ENCODE peak calls at places on chromosomes 4 and X, in five cellular contexts. One of them, this sample, is unnamed.

GRCh38 chr4:7322166-7322991 is 112.4 kb downstream of the PSAPL1 start:
- DNase-seq in K562: no peak
- DNase-seq in A549: no peak
- DNase-seq in HepG2: no peak
- DNase-seq in endothelial cell of umbilical vein: no peak
- DNase-seq in this sample: no peak

GRCh38 chr4:21327976-21328700 is 620.4 kb downstream of the KCNIP4 start:
- DNase-seq in K562: no peak
- DNase-seq in A549: no peak
- DNase-seq in endothelial cell of umbilical vein: no peak
- DNase-seq in HepG2: no peak
- DNase-seq in this sample: no peak

GRCh38 chr4:148044889-148045352 is 313.0 kb downstream of the ARHGAP10 start:
- DNase-seq in endothelial cell of umbilical vein: peak
- DNase-seq in HepG2: peak
- DNase-seq in A549: no peak
- DNase-seq in K562: peak
- DNase-seq in this sample: peak

GRCh38 chr4:17523626-17524025 is 8.7 kb downstream of the CLRN2 start:
- DNase-seq in endothelial cell of umbilical vein: no peak
- DNase-seq in HepG2: no peak
- DNase-seq in K562: no peak
- DNase-seq in A549: no peak
- DNase-seq in this sample: peak

GRCh38 chrX:3711331-3711917 is 2.0 kb downstream of the PRKX start:
- DNase-seq in A549: no peak
- DNase-seq in endothelial cell of umbilical vein: no peak
- DNase-seq in K562: peak
- DNase-seq in HepG2: no peak
- DNase-seq in this sample: no peak

GRCh38 chr4:9984621-9985020 is 36.7 kb downstream of the SLC2A9 start:
- DNase-seq in endothelial cell of umbilical vein: no peak
- DNase-seq in K562: no peak
- DNase-seq in A549: no peak
- DNase-seq in HepG2: no peak
- DNase-seq in this sample: no peak

GRCh38 chr4:134906404-134907023 is 704.9 kb upstream of the PABPC4L start:
- DNase-seq in endothelial cell of umbilical vein: peak
- DNase-seq in HepG2: no peak
- DNase-seq in K562: no peak
- DNase-seq in A549: no peak
- DNase-seq in this sample: peak

GRCh38 chrX:153685751-153686676 is 1.7 kb upstream of the SLC6A8 start:
- DNase-seq in endothelial cell of umbilical vein: no peak
- DNase-seq in A549: no peak
- DNase-seq in HepG2: no peak
- DNase-seq in K562: peak
- DNase-seq in this sample: peak

GRCh38 chr4:183408791-183409190 is 35.6 kb upstream of the CDKN2AIP start:
- DNase-seq in HepG2: no peak
- DNase-seq in K562: no peak
- DNase-seq in A549: no peak
- DNase-seq in endothelial cell of umbilical vein: no peak
- DNase-seq in this sample: peak

GRCh38 chr4:152534541-152535231 is 1.2 kb downstream of the FBXW7 start:
- DNase-seq in A549: no peak
- DNase-seq in K562: peak
- DNase-seq in HepG2: no peak
- DNase-seq in endothelial cell of umbilical vein: peak
- DNase-seq in this sample: peak

GRCh38 chrX:140712413-140713173 is 3.0 kb downstream of the LINC00632 start:
- DNase-seq in HepG2: no peak
- DNase-seq in K562: no peak
- DNase-seq in A549: peak
- DNase-seq in endothelial cell of umbilical vein: no peak
- DNase-seq in this sample: peak

GRCh38 chr4:131192318-131192717 is 1956.8 kb upstream of the PCDH10 start:
- DNase-seq in K562: no peak
- DNase-seq in A549: no peak
- DNase-seq in endothelial cell of umbilical vein: no peak
- DNase-seq in HepG2: no peak
- DNase-seq in this sample: no peak

GRCh38 chr4:17869327-17869726 is 58.5 kb downstream of the NCAPG start:
- DNase-seq in K562: no peak
- DNase-seq in HepG2: no peak
- DNase-seq in A549: no peak
- DNase-seq in endothelial cell of umbilical vein: no peak
- DNase-seq in this sample: no peak

GRCh38 chrX:17022205-17022604 is 75.7 kb downstream of the REPS2 start:
- DNase-seq in endothelial cell of umbilical vein: no peak
- DNase-seq in A549: no peak
- DNase-seq in HepG2: no peak
- DNase-seq in K562: peak
- DNase-seq in this sample: no peak

GRCh38 chrX:5559386-5559785 is 669.3 kb downstream of the NLGN4X start:
- DNase-seq in HepG2: no peak
- DNase-seq in A549: no peak
- DNase-seq in K562: no peak
- DNase-seq in endothelial cell of umbilical vein: no peak
- DNase-seq in this sample: no peak

GRCh38 chr4:84852081-84852480 is 114.4 kb downstream of the WDFY3 start:
- DNase-seq in endothelial cell of umbilical vein: peak
- DNase-seq in HepG2: no peak
- DNase-seq in K562: no peak
- DNase-seq in A549: no peak
- DNase-seq in this sample: no peak

GRCh38 chrX:64186974-64187761 is 18.3 kb downstream of the AMER1 start:
- DNase-seq in A549: no peak
- DNase-seq in HepG2: no peak
- DNase-seq in endothelial cell of umbilical vein: no peak
- DNase-seq in K562: no peak
- DNase-seq in this sample: no peak

GRCh38 chr4:25925486-25926201 is 11.6 kb downstream of the SMIM20 start:
- DNase-seq in A549: peak
- DNase-seq in K562: peak
- DNase-seq in HepG2: peak
- DNase-seq in endothelial cell of umbilical vein: peak
- DNase-seq in this sample: peak

GRCh38 chr4:153008578-153009199 is 72.6 kb downstream of the FHDC1 start:
- DNase-seq in K562: no peak
- DNase-seq in endothelial cell of umbilical vein: no peak
- DNase-seq in HepG2: no peak
- DNase-seq in A549: no peak
- DNase-seq in this sample: no peak

GRCh38 chrX:75067931-75068330 is 88.2 kb downstream of the ABCB7 start:
- DNase-seq in endothelial cell of umbilical vein: no peak
- DNase-seq in A549: no peak
- DNase-seq in K562: no peak
- DNase-seq in HepG2: no peak
- DNase-seq in this sample: peak

GRCh38 chrX:20742106-20742505 is 475.4 kb upstream of the RPS6KA3 start:
- DNase-seq in HepG2: no peak
- DNase-seq in K562: no peak
- DNase-seq in A549: no peak
- DNase-seq in endothelial cell of umbilical vein: no peak
- DNase-seq in this sample: no peak

GRCh38 chr4:178198691-178199090 is 756.5 kb upstream of the AGA start:
- DNase-seq in A549: no peak
- DNase-seq in endothelial cell of umbilical vein: no peak
- DNase-seq in HepG2: no peak
- DNase-seq in K562: no peak
- DNase-seq in this sample: no peak

GRCh38 chr4:108034560-108034959 is 44.9 kb downstream of the HADH start:
- DNase-seq in endothelial cell of umbilical vein: no peak
- DNase-seq in K562: no peak
- DNase-seq in HepG2: no peak
- DNase-seq in A549: no peak
- DNase-seq in this sample: no peak

GRCh38 chr4:184824776-184825393 is 883 bp downstream of the ACSL1 start:
- DNase-seq in HepG2: no peak
- DNase-seq in K562: no peak
- DNase-seq in endothelial cell of umbilical vein: peak
- DNase-seq in A549: no peak
- DNase-seq in this sample: peak

GRCh38 chr4:73189274-73189810 is 69.3 kb downstream of the ANKRD17 start:
- DNase-seq in HepG2: no peak
- DNase-seq in A549: no peak
- DNase-seq in endothelial cell of umbilical vein: peak
- DNase-seq in K562: peak
- DNase-seq in this sample: no peak

GRCh38 chr4:156568041-156568440 is 403.6 kb downstream of the PDGFC start:
- DNase-seq in K562: no peak
- DNase-seq in endothelial cell of umbilical vein: no peak
- DNase-seq in A549: no peak
- DNase-seq in HepG2: no peak
- DNase-seq in this sample: no peak

GRCh38 chrX:64739792-64740378 is 236.4 kb downstream of the ZC4H2 start:
- DNase-seq in K562: no peak
- DNase-seq in A549: no peak
- DNase-seq in HepG2: no peak
- DNase-seq in endothelial cell of umbilical vein: no peak
- DNase-seq in this sample: no peak

GRCh38 chrX:19107035-19107434 is 15.2 kb downstream of the ADGRG2 start:
- DNase-seq in endothelial cell of umbilical vein: no peak
- DNase-seq in A549: no peak
- DNase-seq in HepG2: no peak
- DNase-seq in K562: no peak
- DNase-seq in this sample: no peak

GRCh38 chr4:82517043-82517442 is 44.7 kb downstream of the TMEM150C start:
- DNase-seq in endothelial cell of umbilical vein: peak
- DNase-seq in HepG2: no peak
- DNase-seq in A549: no peak
- DNase-seq in K562: no peak
- DNase-seq in this sample: no peak

GRCh38 chrX:117743469-117744251 is 372.9 kb downstream of the KLHL13 start:
- DNase-seq in HepG2: peak
- DNase-seq in endothelial cell of umbilical vein: no peak
- DNase-seq in K562: no peak
- DNase-seq in A549: no peak
- DNase-seq in this sample: peak

GRCh38 chrX:73944582-73944947 is 359.4 kb upstream of the ZCCHC13 start:
- DNase-seq in endothelial cell of umbilical vein: peak
- DNase-seq in HepG2: no peak
- DNase-seq in A549: no peak
- DNase-seq in K562: no peak
- DNase-seq in this sample: no peak

GRCh38 chr4:81565137-81565870 is 93.6 kb upstream of the RASGEF1B start:
- DNase-seq in K562: peak
- DNase-seq in endothelial cell of umbilical vein: no peak
- DNase-seq in HepG2: no peak
- DNase-seq in A549: no peak
- DNase-seq in this sample: no peak

GRCh38 chrX:19130628-19131027 is 8.4 kb upstream of the ADGRG2 start:
- DNase-seq in HepG2: no peak
- DNase-seq in K562: no peak
- DNase-seq in endothelial cell of umbilical vein: no peak
- DNase-seq in A549: no peak
- DNase-seq in this sample: no peak

GRCh38 chr4:57220734-57221133 is 110.5 kb upstream of the IGFBP7 start:
- DNase-seq in A549: no peak
- DNase-seq in K562: no peak
- DNase-seq in HepG2: no peak
- DNase-seq in endothelial cell of umbilical vein: no peak
- DNase-seq in this sample: no peak

DNA sequence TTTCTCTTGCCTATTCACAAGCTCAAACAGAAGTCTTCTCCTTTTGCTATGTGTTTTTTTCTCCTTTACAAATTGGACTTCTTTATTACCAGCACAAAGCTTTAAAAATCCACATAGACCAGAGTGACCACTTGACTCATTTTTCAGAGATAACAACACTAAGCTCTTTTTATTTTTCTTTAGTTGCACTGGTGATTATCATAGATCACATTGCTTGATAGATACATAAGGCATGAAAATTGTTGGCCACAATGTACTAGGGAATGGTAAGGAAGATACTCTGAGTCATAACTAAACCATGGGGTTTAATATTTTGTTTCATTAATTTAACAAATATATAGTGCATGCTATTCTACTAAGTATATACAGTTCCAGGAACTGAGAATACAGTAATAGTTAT is 159.0 kb downstream of the GASK1B start:
- DNase-seq in endothelial cell of umbilical vein: peak
- DNase-seq in A549: no peak
- DNase-seq in K562: no peak
- DNase-seq in HepG2: no peak
- DNase-seq in this sample: no peak
- TF ChIP-seq MYC in endothelial cell of umbilical vein: no peak
- TF ChIP-seq MYC in A549: no peak
- TF ChIP-seq MYC in K562: no peak
- TF ChIP-seq MYC in HepG2: no peak
- TF ChIP-seq MYC in this sample: no peak

GRCh38 chr4:105551968-105552746 is at the start of gene ARHGEF38:
- DNase-seq in K562: no peak
- DNase-seq in A549: no peak
- DNase-seq in HepG2: no peak
- DNase-seq in endothelial cell of umbilical vein: no peak
- DNase-seq in this sample: no peak
- H3K4me3 ChIP-seq in K562: no peak
- H3K4me3 ChIP-seq in A549: no peak
- H3K4me3 ChIP-seq in HepG2: no peak
- H3K4me3 ChIP-seq in endothelial cell of umbilical vein: no peak
- H3K4me3 ChIP-seq in this sample: no peak

GRCh38 chr4:146520894-146521542 is 722 bp downstream of the SLC10A7 start:
- DNase-seq in HepG2: peak
- DNase-seq in A549: peak
- DNase-seq in K562: peak
- DNase-seq in endothelial cell of umbilical vein: peak
- DNase-seq in this sample: peak
- TF ChIP-seq MAX in HepG2: no peak
- TF ChIP-seq MAX in A549: no peak
- TF ChIP-seq MAX in K562: no peak
- TF ChIP-seq MAX in endothelial cell of umbilical vein: no peak
- TF ChIP-seq MAX in this sample: no peak

GRCh38 chr4:176792348-176793059 is at the start of gene VEGFC:
- DNase-seq in HepG2: peak
- DNase-seq in endothelial cell of umbilical vein: peak
- DNase-seq in K562: peak
- DNase-seq in A549: no peak
- DNase-seq in this sample: peak
- TF ChIP-seq MYC in HepG2: no peak
- TF ChIP-seq MYC in endothelial cell of umbilical vein: no peak
- TF ChIP-seq MYC in K562: no peak
- TF ChIP-seq MYC in A549: no peak
- TF ChIP-seq MYC in this sample: no peak

GRCh38 chr4:99943904-99944437 is 2.4 kb downstream of the DNAJB14 start:
- DNase-seq in K562: no peak
- DNase-seq in endothelial cell of umbilical vein: no peak
- DNase-seq in HepG2: no peak
- DNase-seq in A549: no peak
- DNase-seq in this sample: no peak
- H3K4me3 ChIP-seq in K562: no peak
- H3K4me3 ChIP-seq in endothelial cell of umbilical vein: no peak
- H3K4me3 ChIP-seq in HepG2: no peak
- H3K4me3 ChIP-seq in A549: no peak
- H3K4me3 ChIP-seq in this sample: no peak